ENCODE peak calls at places on chromosomes 7 and 10, in five cellular contexts. I, U, R, W and M are unnamed samples.

GRCh38 chr10:49634053-49634660 is 20.3 kb downstream of the CHAT start:
- DNase-seq in I (no peak), U (no peak), R (no peak), W (no peak), M (no peak)

GRCh38 chr10:83182076-83182475 is 957.2 kb upstream of the GHITM start:
- DNase-seq in I (no peak), U (no peak), R (no peak), W (no peak), M (no peak)

GRCh38 chr7:36863901-36864701 is 139.8 kb upstream of the AOAH start:
- DNase-seq in I (no peak), U (no peak), R (no peak), W (no peak), M (peak)

GRCh38 chr7:22499044-22499443 is 944 bp downstream of the STEAP1B start:
- DNase-seq in I (peak), U (no peak), R (no peak), W (no peak), M (no peak)

GRCh38 chr10:98646998-98647917 is 200.5 kb upstream of the HPS1 start:
- DNase-seq in I (no peak), U (no peak), R (no peak), W (no peak), M (no peak)

GRCh38 chr10:132876967-132877366 is 65.4 kb downstream of the CFAP46 start:
- DNase-seq in I (no peak), U (no peak), R (no peak), W (no peak), M (no peak)

GRCh38 chr10:27223964-27224363 is 16.6 kb downstream of the ACBD5 start:
- DNase-seq in I (peak), U (peak), R (peak), W (peak), M (peak)

GRCh38 chr10:60896715-60897114 is 47.3 kb downstream of the RHOBTB1 start:
- DNase-seq in I (peak), U (no peak), R (no peak), W (no peak), M (no peak)

GRCh38 chr10:69929575-69929974 is 123.1 kb upstream of the MACROH2A2 start:
- DNase-seq in I (no peak), U (no peak), R (no peak), W (no peak), M (no peak)

GRCh38 chr7:82950436-82950835 is 212.2 kb downstream of the PCLO start:
- DNase-seq in I (no peak), U (no peak), R (no peak), W (no peak), M (no peak)

GRCh38 chr10:14478639-14479038 is 147.9 kb upstream of the FRMD4A start:
- DNase-seq in I (peak), U (no peak), R (peak), W (peak), M (no peak)

GRCh38 chr10:87092861-87093460 is 1.7 kb downstream of the GLUD1 start:
- DNase-seq in I (peak), U (no peak), R (peak), W (peak), M (peak)

GRCh38 chr7:71509381-71509780 is 377.4 kb downstream of the GALNT17 start:
- DNase-seq in I (no peak), U (no peak), R (no peak), W (no peak), M (no peak)

GRCh38 chr7:130022115-130022514 is 29.1 kb downstream of the ZC3HC1 start:
- DNase-seq in I (no peak), U (no peak), R (no peak), W (no peak), M (no peak)
- H3K27ac ChIP-seq in I (no peak), U (no peak), R (no peak), W (no peak), M (no peak)

GRCh38 chr10:128072941-128073615 is 53.1 kb downstream of the MKI67 start:
- DNase-seq in I (no peak), U (no peak), R (no peak), W (no peak), M (no peak)
- H3K27ac ChIP-seq in I (no peak), U (no peak), R (no peak), W (no peak), M (no peak)

GRCh38 chr7:66204822-66205735 is at the start of gene TPST1:
- DNase-seq in I (peak), U (peak), R (peak), W (peak), M (peak)

GRCh38 chr7:66205736-66206080 is 574 bp downstream of the TPST1 start:
- DNase-seq in I (no peak), U (no peak), R (peak), W (no peak), M (no peak)

GRCh38 chr7:66198956-66199355 is 6.2 kb upstream of the TPST1 start:
- DNase-seq in I (no peak), U (no peak), R (no peak), W (no peak), M (no peak)

GRCh38 chr7:66198461-66198860 is 6.7 kb upstream of the TPST1 start:
- DNase-seq in I (no peak), U (no peak), R (no peak), W (no peak), M (no peak)

GRCh38 chr7:66202380-66202779 is 2.8 kb upstream of the TPST1 start:
- DNase-seq in I (no peak), U (no peak), R (no peak), W (no peak), M (no peak)
- H3K27ac ChIP-seq in I (no peak), U (no peak), R (no peak), W (no peak), M (no peak)

DNA sequence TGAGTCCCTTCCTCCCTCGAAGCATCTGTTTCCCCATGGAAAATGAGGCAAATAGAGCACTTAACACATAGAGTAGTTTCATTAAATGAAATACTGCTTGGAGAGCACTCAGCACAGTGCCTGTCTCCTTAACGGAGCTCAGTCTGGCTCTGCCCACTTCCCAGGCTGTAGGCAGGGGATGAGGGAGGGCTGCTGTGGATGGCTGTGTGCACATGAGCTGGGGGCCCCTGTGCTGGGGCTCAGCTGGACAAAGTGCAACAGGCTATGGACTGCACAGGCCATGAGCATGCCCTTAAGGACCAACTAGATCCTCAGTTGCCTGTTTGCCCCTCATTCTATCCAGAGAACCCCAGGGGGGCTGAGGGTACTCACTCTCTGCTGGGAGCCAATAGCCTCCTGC is 14.5 kb downstream of the ZCCHC24 start:
- DNase-seq in I (no peak), U (no peak), R (peak), W (no peak), M (no peak)
- H3K27ac ChIP-seq in I (no peak), U (no peak), R (no peak), W (no peak), M (no peak)